ENCODE peak calls at places on chromosomes 4 and X, in four cellular contexts. One of them, this sample, is unnamed.

GRCh38 chr4:169485791-169486742 is 126.3 kb downstream of the NEK1 start:
- DNase-seq in IMR-90: peak
- DNase-seq in GM12878: peak
- DNase-seq in K562: no peak
- DNase-seq in this sample: peak

GRCh38 chr4:84952004-84952403 is 14.5 kb downstream of the WDFY3 start:
- DNase-seq in IMR-90: peak
- DNase-seq in GM12878: no peak
- DNase-seq in K562: no peak
- DNase-seq in this sample: peak

GRCh38 chr4:74117024-74117534 is 18.1 kb upstream of the CXCL2 start:
- DNase-seq in IMR-90: peak
- DNase-seq in GM12878: no peak
- DNase-seq in K562: no peak
- DNase-seq in this sample: peak

GRCh38 chrX:8194216-8194615 is 23.1 kb upstream of the VCX2 start:
- DNase-seq in IMR-90: no peak
- DNase-seq in GM12878: no peak
- DNase-seq in K562: no peak
- DNase-seq in this sample: no peak

GRCh38 chr4:187317799-187318198 is 594.1 kb upstream of the FAT1 start:
- DNase-seq in IMR-90: no peak
- DNase-seq in GM12878: no peak
- DNase-seq in K562: no peak
- DNase-seq in this sample: no peak

GRCh38 chr4:147788791-147789190 is 56.9 kb downstream of the ARHGAP10 start:
- DNase-seq in IMR-90: peak
- DNase-seq in GM12878: no peak
- DNase-seq in K562: no peak
- DNase-seq in this sample: no peak

GRCh38 chr4:53557601-53558000 is 33.7 kb downstream of the LNX1 start:
- DNase-seq in IMR-90: no peak
- DNase-seq in GM12878: no peak
- DNase-seq in K562: no peak
- DNase-seq in this sample: no peak

GRCh38 chrX:150465856-150466775 is 102.3 kb upstream of the MTM1 start:
- DNase-seq in IMR-90: no peak
- DNase-seq in GM12878: no peak
- DNase-seq in K562: no peak
- DNase-seq in this sample: no peak

GRCh38 chr4:2386717-2387116 is 31.7 kb downstream of the ZFYVE28 start:
- DNase-seq in IMR-90: no peak
- DNase-seq in GM12878: no peak
- DNase-seq in K562: no peak
- DNase-seq in this sample: no peak

GRCh38 chrX:150155396-150156048 is 207.6 kb upstream of the MAMLD1 start:
- DNase-seq in IMR-90: peak
- DNase-seq in GM12878: no peak
- DNase-seq in K562: no peak
- DNase-seq in this sample: peak

DNA sequence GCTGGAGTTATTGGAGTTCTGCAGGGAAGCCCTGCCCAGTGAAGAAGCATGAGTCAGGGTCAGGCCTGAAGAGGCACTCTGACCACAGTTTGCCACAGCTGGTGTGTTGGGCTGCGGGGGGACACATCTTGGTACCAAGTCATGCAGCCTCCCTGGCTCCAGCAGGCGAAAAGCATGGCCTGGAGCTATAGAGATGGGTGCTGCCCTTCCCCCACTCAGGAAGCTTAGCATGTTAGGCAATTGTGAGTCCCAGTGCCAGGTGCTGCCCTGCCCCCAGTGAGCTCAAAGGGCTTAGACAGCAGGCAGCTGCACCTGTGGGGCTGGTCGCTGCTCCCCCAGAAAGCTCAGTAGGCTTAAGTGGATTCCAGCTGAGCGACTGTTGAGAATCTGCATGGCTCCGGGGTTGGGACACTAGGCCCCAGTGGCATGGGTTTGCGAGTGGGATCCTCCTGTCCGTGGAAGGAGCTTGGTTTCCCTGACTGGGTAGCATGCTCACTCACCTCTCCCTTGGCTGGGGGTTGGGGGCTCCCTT is 755.5 kb downstream of the GLUD2 start:
- DNase-seq in IMR-90: no peak
- DNase-seq in GM12878: no peak
- DNase-seq in K562: no peak
- DNase-seq in this sample: no peak
- TF ChIP-seq FOS in IMR-90: no peak
- TF ChIP-seq FOS in GM12878: no peak
- TF ChIP-seq FOS in K562: no peak
- TF ChIP-seq FOS in this sample: no peak

DNA sequence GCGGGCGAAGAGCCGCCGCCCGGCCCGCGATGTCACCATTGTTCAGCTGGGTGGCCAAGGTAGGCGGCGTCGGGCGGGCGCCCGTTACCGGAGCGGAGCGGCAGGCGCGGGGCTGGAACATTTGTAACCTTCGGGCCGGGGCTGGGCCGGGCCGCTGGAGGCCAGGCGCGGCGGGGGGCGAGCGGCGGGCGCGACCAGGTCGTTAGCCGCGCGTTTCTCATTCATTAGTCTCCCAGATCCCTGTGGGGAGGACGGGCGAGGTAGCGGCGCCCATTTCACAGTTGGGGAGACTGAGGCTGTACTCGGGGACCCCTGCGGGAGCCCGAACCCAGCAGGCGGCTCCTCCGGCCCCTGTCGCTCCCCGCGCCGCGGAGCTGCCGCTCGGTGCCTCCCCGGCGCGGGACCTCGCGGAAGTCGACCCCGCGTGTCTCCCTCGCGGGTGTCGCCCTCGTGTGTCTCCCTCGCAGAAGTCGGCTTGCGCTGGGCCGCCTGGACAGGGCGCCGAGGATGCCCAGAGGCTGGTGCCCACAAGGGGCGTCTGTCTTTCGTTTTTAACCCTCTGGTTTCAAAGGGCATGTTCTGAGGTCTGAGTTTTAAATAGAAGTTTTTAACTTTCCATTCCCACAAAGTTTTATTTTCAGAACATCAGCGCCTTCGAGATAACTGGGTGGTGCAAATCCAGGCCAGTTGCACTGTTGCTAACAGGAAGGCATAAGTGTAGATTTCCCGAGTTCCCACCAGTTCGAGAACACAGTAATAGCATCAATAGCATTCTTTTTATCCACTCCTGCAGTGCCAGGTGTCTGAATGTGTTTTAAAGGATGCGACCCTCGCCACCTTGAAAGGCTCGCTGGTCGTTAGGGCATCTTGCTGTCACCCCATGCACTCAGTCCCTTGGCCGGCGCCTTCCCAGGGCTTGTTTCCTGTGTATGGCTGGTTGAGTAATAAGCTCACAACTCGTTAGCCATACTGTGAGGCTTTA is 17.6 kb downstream of the PTTG2 start:
- DNase-seq in IMR-90: peak
- DNase-seq in GM12878: peak
- DNase-seq in K562: peak
- DNase-seq in this sample: peak
- H3K27ac ChIP-seq in IMR-90: peak
- H3K27ac ChIP-seq in GM12878: peak
- H3K27ac ChIP-seq in K562: no peak
- H3K27ac ChIP-seq in this sample: peak

GRCh38 chrX:1589356-1590130 is 1.9 kb upstream of the AKAP17A start:
- DNase-seq in IMR-90: no peak
- DNase-seq in GM12878: no peak
- DNase-seq in K562: no peak
- DNase-seq in this sample: no peak
- TF ChIP-seq FOS in IMR-90: no peak
- TF ChIP-seq FOS in GM12878: no peak
- TF ChIP-seq FOS in K562: no peak
- TF ChIP-seq FOS in this sample: no peak

DNA sequence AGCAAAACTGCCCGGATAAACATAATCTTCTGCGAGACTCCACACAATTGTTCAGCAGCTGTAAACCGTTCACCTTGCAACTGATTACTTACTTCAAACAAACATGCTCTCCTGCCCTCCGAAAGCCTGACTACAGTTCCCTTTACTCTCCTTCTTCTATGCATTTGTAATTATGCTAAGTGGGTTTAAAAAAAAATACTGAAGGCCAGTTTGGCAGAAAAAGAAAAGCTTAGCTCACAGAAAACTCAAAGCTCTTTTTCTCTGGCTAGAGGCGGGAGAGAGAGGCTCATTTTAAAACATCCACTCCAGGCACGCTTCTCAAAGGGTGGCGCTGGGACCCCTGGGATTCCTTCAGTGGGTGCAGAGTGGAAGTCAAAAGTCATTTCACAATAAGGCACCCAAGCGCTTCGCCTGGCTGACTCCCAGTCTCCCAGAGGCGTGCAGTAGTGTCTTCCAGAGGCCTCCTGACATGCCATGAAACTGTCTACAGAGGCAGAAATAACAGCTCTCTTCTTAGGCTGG is 1.9 kb downstream of the DHRSX start:
- DNase-seq in IMR-90: peak
- DNase-seq in GM12878: no peak
- DNase-seq in K562: no peak
- DNase-seq in this sample: peak
- H3K27ac ChIP-seq in IMR-90: peak
- H3K27ac ChIP-seq in GM12878: peak
- H3K27ac ChIP-seq in K562: peak
- H3K27ac ChIP-seq in this sample: no peak

GRCh38 chr4:182752158-182752910 is 164.9 kb downstream of the DCTD start:
- DNase-seq in IMR-90: peak
- DNase-seq in GM12878: no peak
- DNase-seq in K562: no peak
- DNase-seq in this sample: peak

GRCh38 chr4:182749768-182750167 is 167.4 kb downstream of the DCTD start:
- DNase-seq in IMR-90: peak
- DNase-seq in GM12878: no peak
- DNase-seq in K562: no peak
- DNase-seq in this sample: peak

GRCh38 chr4:182748283-182748682 is 168.9 kb downstream of the DCTD start:
- DNase-seq in IMR-90: no peak
- DNase-seq in GM12878: no peak
- DNase-seq in K562: no peak
- DNase-seq in this sample: peak

GRCh38 chr4:182746876-182747275 is 170.3 kb downstream of the DCTD start:
- DNase-seq in IMR-90: no peak
- DNase-seq in GM12878: no peak
- DNase-seq in K562: no peak
- DNase-seq in this sample: peak

DNA sequence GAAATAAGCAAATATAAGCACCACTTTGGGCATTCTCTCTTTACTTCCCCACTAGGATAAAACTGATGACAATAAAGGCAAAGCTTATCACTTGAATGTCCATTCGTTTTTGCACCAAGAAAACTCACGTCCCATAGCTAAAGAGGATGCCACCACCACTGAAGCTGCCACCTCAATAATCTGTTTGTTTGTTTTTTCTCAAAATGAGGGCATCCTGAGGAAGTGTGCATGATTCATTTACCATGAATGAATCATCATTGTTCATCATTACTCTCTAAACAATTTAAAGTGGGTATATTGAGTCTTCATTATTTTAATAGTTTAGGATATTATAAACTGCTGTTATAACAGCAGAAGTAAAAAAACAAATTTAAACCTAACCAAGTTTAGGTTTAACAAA is 168.2 kb downstream of the DCTD start:
- DNase-seq in IMR-90: peak
- DNase-seq in GM12878: no peak
- DNase-seq in K562: no peak
- DNase-seq in this sample: peak
- TF ChIP-seq FOS in IMR-90: peak
- TF ChIP-seq FOS in GM12878: no peak
- TF ChIP-seq FOS in K562: no peak
- TF ChIP-seq FOS in this sample: peak

GRCh38 chrX:96918864-96919263 is 35.2 kb downstream of the RPA4 start:
- DNase-seq in IMR-90: no peak
- DNase-seq in GM12878: no peak
- DNase-seq in K562: no peak
- DNase-seq in this sample: no peak

GRCh38 chrX:96924581-96924980 is 40.9 kb downstream of the RPA4 start:
- DNase-seq in IMR-90: no peak
- DNase-seq in GM12878: no peak
- DNase-seq in K562: no peak
- DNase-seq in this sample: peak

GRCh38 chrX:96919672-96920071 is 36.0 kb downstream of the RPA4 start:
- DNase-seq in IMR-90: no peak
- DNase-seq in GM12878: no peak
- DNase-seq in K562: no peak
- DNase-seq in this sample: no peak
- H3K27ac ChIP-seq in IMR-90: no peak
- H3K27ac ChIP-seq in GM12878: no peak
- H3K27ac ChIP-seq in K562: no peak
- H3K27ac ChIP-seq in this sample: no peak

DNA sequence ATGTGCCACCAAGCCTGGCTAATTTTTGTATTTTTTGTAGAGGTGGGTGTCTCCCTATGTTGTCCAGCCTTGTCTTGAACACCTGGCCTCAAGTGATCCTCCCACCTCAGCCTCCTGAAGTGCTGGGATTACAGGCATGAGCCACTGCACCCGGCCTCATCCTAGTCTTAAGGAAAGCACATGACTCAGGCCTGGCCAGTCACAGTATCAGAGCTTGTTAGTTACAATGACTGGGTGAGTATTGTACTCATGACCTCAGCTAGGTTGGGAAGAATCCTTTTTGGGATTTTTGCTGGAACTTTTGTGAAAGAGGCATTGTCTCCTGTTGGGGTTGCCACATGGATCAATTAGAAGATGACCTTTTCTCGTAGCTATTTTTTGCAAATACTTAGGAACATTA is 292.8 kb downstream of the RAPGEF2 start:
- DNase-seq in IMR-90: peak
- DNase-seq in GM12878: no peak
- DNase-seq in K562: no peak
- DNase-seq in this sample: no peak
- TF ChIP-seq FOS in IMR-90: no peak
- TF ChIP-seq FOS in GM12878: no peak
- TF ChIP-seq FOS in K562: no peak
- TF ChIP-seq FOS in this sample: no peak

GRCh38 chr4:80452768-80453167 is 117.2 kb downstream of the CFAP299 start:
- DNase-seq in IMR-90: no peak
- DNase-seq in GM12878: no peak
- DNase-seq in K562: no peak
- DNase-seq in this sample: no peak

GRCh38 chr4:80452055-80452454 is 116.5 kb downstream of the CFAP299 start:
- DNase-seq in IMR-90: no peak
- DNase-seq in GM12878: no peak
- DNase-seq in K562: no peak
- DNase-seq in this sample: no peak

GRCh38 chr4:80459918-80460473 is 124.5 kb downstream of the CFAP299 start:
- DNase-seq in IMR-90: no peak
- DNase-seq in GM12878: no peak
- DNase-seq in K562: no peak
- DNase-seq in this sample: no peak

GRCh38 chr4:80454561-80454960 is 119.0 kb downstream of the CFAP299 start:
- DNase-seq in IMR-90: no peak
- DNase-seq in GM12878: no peak
- DNase-seq in K562: no peak
- DNase-seq in this sample: no peak

DNA sequence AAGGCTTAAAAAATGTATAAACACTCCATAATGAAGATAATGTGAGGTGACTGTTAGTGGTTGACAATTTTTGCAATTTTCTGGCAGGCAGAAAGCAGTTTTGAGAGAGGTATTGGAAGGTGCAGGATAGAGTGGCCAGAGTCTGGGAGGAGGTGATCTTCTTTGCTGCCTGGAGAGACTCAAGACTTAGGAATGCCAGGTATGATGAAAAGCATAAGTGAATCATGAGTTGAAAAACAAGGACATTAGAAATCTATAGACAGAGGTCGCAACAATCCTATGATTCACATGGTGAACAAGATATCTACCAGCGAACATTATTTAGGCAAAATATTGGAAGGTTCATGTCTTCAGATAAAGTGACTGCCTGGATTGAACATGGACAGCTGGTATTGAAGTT is 118.5 kb downstream of the CFAP299 start:
- DNase-seq in IMR-90: peak
- DNase-seq in GM12878: no peak
- DNase-seq in K562: no peak
- DNase-seq in this sample: no peak
- H3K27ac ChIP-seq in IMR-90: no peak
- H3K27ac ChIP-seq in GM12878: no peak
- H3K27ac ChIP-seq in K562: no peak
- H3K27ac ChIP-seq in this sample: no peak